ENCODE peak calls at places on chromosomes 11 and 22, in five cellular contexts. L is mammary epithelial cell, F is PC-3, Y is endothelial cell of umbilical vein, T is hepatocyte. X is an unnamed sample.
A peak's percentile ranks its signal among the peaks of the same experiment; 100 is the strongest.

GRCh38 chr11:535519-536454 is at the start of gene HRAS:
- DNase-seq in L (peak; percentile 93), F (peak; percentile 94), Y (peak; percentile 94), T (peak; percentile 99), X (peak; percentile 94)

GRCh38 chr11:97201743-97202612 is 812.2 kb downstream of the JRKL start:
- DNase-seq in L (no peak), F (no peak), Y (no peak), T (no peak), X (no peak)

GRCh38 chr11:109708184-109708583 is 286.2 kb downstream of the C11orf87 start:
- DNase-seq in L (no peak), F (no peak), Y (no peak), T (no peak), X (no peak)

GRCh38 chr11:102599642-102600261 is 25.4 kb downstream of the MMP20 start:
- DNase-seq in L (peak; percentile 95), F (peak; percentile 96), Y (peak; percentile 94), T (peak; percentile 72), X (peak; percentile 90)

GRCh38 chr11:133476570-133477262 is 55.6 kb downstream of the OPCML start:
- DNase-seq in L (peak; percentile 14), F (no peak), Y (no peak), T (no peak), X (no peak)

GRCh38 chr22:28462041-28462440 is 217.6 kb downstream of the TTC28 start:
- DNase-seq in L (no peak), F (no peak), Y (no peak), T (no peak), X (no peak)

GRCh38 chr11:16632295-16633200 is 105.9 kb upstream of the C11orf58 start:
- DNase-seq in L (peak; percentile 43), F (peak; percentile 66), Y (peak; percentile 8), T (peak; percentile 41), X (peak; percentile 21)

GRCh38 chr22:28027453-28028448 is 108.7 kb upstream of the PITPNB start:
- DNase-seq in L (no peak), F (no peak), Y (peak; percentile 23), T (no peak), X (peak; percentile 44)

GRCh38 chr11:105862736-105863367 is 159.2 kb downstream of the MSANTD4 start:
- DNase-seq in L (peak; percentile 35), F (peak; percentile 83), Y (peak; percentile 73), T (peak; percentile 50), X (peak; percentile 39)

GRCh38 chr11:17786824-17787525 is 52.4 kb downstream of the KCNC1 start:
- DNase-seq in L (peak; percentile 85), F (peak; percentile 86), Y (no peak), T (no peak), X (peak; percentile 90)

GRCh38 chr11:7515544-7515943 is 1.7 kb downstream of the PPFIBP2 start:
- DNase-seq in L (no peak), F (no peak), Y (no peak), T (no peak), X (no peak)

GRCh38 chr11:83285131-83285770 is 916 bp downstream of the CCDC90B start:
- DNase-seq in L (no peak), F (no peak), Y (no peak), T (no peak), X (no peak)

GRCh38 chr11:2529636-2530035 is 84.8 kb downstream of the KCNQ1 start:
- DNase-seq in L (no peak), F (no peak), Y (no peak), T (no peak), X (no peak)

GRCh38 chr11:8082391-8083087 is 1.5 kb downstream of the TUB start:
- DNase-seq in L (no peak), F (no peak), Y (no peak), T (peak; percentile 67), X (no peak)

GRCh38 chr11:13007702-13008435 is 1.2 kb upstream of the RASSF10 start:
- DNase-seq in L (peak; percentile 73), F (peak; percentile 65), Y (no peak), T (peak; percentile 67), X (no peak)

GRCh38 chr11:96307748-96308133 is 35.3 kb downstream of the MAML2 start:
- DNase-seq in L (peak; percentile 90), F (peak; percentile 98), Y (peak; percentile 90), T (peak; percentile 39), X (peak; percentile 94)

GRCh38 chr22:25488244-25489020 is 76.0 kb upstream of the GRK3 start:
- DNase-seq in L (peak; percentile 79), F (peak; percentile 70), Y (peak; percentile 71), T (peak; percentile 52), X (peak; percentile 88)

GRCh38 chr11:93541884-93542752 is 1.1 kb downstream of the SMCO4 start:
- DNase-seq in L (peak; percentile 44), F (peak; percentile 77), Y (peak; percentile 71), T (peak; percentile 63), X (peak; percentile 82)

GRCh38 chr11:2296913-2297622 is 4.7 kb downstream of the C11orf21 start:
- DNase-seq in L (no peak), F (no peak), Y (no peak), T (no peak), X (no peak)

GRCh38 chr11:97269527-97269926 is 879.7 kb downstream of the JRKL start:
- DNase-seq in L (peak; percentile 4), F (peak; percentile 33), Y (no peak), T (peak; percentile 23), X (no peak)

GRCh38 chr11:112455791-112456190 is 195.1 kb upstream of the PLET1 start:
- DNase-seq in L (no peak), F (peak; percentile 19), Y (peak; percentile 36), T (no peak), X (peak; percentile 14)

GRCh38 chr11:119109843-119110242 is 2.7 kb downstream of the C2CD2L start:
- DNase-seq in L (no peak), F (no peak), Y (no peak), T (no peak), X (no peak)

GRCh38 chr11:64762916-64763803 is 3.4 kb upstream of the PYGM start:
- DNase-seq in L (no peak), F (no peak), Y (peak; percentile 66), T (no peak), X (peak; percentile 83)

DNA sequence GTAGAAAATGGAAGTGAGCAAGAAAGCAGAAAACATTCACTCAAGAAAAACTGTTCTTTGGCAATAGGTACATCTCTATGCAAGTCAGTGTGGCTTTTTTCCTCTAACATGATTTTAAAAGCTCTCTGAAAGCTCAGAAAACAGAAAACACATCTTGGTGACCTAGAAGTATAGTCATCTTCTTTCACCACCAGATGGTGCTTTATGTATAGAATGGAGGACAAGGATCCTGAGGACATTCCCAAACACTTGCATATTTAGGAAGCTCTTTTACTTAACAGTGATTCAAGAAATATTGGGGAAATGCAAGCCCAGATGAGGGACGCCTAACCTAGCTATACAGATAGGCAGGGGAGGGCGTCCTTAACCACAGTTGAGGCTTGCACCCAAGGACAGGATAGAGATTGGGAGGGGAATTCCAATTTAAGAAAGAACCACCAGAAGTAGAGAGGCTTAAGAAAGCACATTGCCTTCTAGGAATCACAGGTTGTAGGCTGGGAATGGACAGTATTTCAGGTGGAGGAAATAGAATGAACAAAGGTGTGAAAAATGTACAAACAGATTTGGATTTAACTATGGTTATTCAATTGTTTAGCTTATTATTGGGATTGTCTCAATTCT is 13.8 kb upstream of the CCDC81 start:
- DNase-seq in L (peak; percentile 31), F (peak; percentile 62), Y (peak; percentile 61), T (peak; percentile 40), X (peak; percentile 50)
- TF ChIP-seq EZH2 in L (no peak), F (no peak), Y (no peak), T (no peak), X (no peak)

GRCh38 chr22:50720301-50720845 is 17.6 kb upstream of the ACR start:
- DNase-seq in L (no peak), F (no peak), Y (no peak), T (peak; percentile 46), X (no peak)
- TF ChIP-seq EZH2 in L (no peak), F (no peak), Y (no peak), T (no peak), X (no peak)

GRCh38 chr11:130160460-130161090 is 993 bp downstream of the ST14 start:
- DNase-seq in L (peak; percentile 27), F (no peak), Y (no peak), T (no peak), X (no peak)
- TF ChIP-seq EZH2 in L (no peak), F (no peak), Y (no peak), T (no peak), X (peak; percentile 62)

GRCh38 chr11:72641900-72642814 is 32.1 kb downstream of the PDE2A start:
- DNase-seq in L (peak; percentile 24), F (peak; percentile 40), Y (peak; percentile 33), T (peak; percentile 51), X (peak; percentile 3)
- TF ChIP-seq EZH2 in L (no peak), F (no peak), Y (peak; percentile 70), T (no peak), X (peak; percentile 46)

DNA sequence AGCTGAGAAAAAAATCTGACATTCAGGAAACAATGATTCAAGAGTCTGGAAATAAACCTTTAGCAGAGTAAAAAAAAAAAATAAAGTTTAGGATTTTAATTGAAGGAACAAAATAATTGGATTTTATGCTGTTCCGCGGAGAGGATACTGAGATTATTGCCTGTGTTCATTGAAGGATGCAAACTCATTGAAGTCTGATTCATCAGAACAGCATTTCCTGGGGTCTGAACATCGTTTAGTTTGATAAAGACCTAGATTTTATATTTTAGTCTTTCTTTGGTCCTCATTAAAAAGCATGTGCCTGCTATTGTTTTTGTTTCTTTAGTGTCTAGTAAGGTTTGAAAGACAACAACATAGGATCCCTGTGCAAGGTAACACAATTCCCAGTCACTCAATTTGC is 4.5 kb downstream of the TLCD5 start:
- DNase-seq in L (no peak), F (no peak), Y (no peak), T (no peak), X (peak; percentile 59)
- TF ChIP-seq EZH2 in L (no peak), F (no peak), Y (no peak), T (no peak), X (no peak)

GRCh38 chr11:114059278-114059983 is at the start of gene ZBTB16:
- DNase-seq in L (no peak), F (no peak), Y (peak; percentile 83), T (peak; percentile 92), X (peak; percentile 95)
- TF ChIP-seq EZH2 in L (peak; percentile 52), F (no peak), Y (no peak), T (no peak), X (peak; percentile 74)

GRCh38 chr22:43342347-43343261 is 568 bp downstream of the SCUBE1 start:
- DNase-seq in L (no peak), F (no peak), Y (no peak), T (peak; percentile 11), X (no peak)
- TF ChIP-seq EZH2 in L (peak; percentile 60), F (no peak), Y (peak; percentile 80), T (peak; percentile 77), X (peak; percentile 93)

DNA sequence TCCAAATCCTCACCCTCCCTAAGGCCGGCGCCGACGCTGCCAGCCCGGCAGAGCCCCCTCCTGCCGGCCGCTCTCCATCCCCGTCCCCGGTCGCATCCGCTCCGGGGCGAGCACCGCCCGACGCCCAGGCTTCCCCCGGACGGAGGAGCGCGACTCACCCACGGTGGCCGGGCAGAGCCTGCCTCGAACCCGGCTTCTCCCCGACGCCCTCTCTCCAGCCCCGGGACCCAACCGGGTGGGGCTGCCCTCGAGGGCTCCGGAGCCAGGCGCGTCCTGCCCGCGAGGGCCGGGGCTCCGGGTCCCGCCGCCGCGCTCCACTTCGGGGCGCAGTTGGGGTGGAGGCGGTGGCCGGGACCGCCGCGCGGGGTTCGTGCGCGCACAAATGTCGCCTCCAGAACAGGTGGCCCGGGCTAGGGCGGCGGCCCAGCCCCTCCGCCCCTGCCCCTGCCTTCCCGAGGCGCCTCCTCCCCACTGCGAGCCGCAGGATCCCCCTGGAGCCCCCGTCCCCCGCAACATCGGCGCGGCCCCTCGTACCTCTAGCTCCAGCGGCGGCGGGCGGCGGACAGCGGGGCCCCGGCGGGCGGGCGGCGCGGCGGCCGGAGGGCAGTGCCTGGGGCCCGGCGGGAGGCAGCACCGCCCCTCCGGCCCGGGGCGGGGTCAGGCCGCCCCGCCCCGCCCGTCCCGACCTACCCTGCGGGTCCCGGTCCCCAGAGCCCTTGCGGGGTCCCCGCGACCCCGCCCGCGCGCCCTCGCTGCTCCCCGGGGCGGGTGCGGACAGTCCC is at the start of gene A4GALT:
- DNase-seq in L (no peak), F (no peak), Y (no peak), T (peak; percentile 31), X (no peak)
- TF ChIP-seq EZH2 in L (no peak), F (no peak), Y (peak; percentile 57), T (no peak), X (peak; percentile 32)